ENCODE peak calls at places on chromosomes 7 and 10, in four cellular contexts. One of them, this sample, is unnamed.

GRCh38 chr7:132065973-132066611 is 509.7 kb upstream of the PODXL start:
- DNase-seq in astrocyte of the spinal cord: no peak
- DNase-seq in Calu3: no peak
- DNase-seq in left ventricle myocardium inferior: no peak
- DNase-seq in this sample: no peak

GRCh38 chr7:33719059-33719581 is 186.2 kb upstream of the BMPER start:
- DNase-seq in left ventricle myocardium inferior: peak
- DNase-seq in astrocyte of the spinal cord: no peak
- DNase-seq in Calu3: no peak
- DNase-seq in this sample: no peak

GRCh38 chr10:132878730-132879407 is 63.5 kb downstream of the CFAP46 start:
- DNase-seq in Calu3: no peak
- DNase-seq in astrocyte of the spinal cord: no peak
- DNase-seq in left ventricle myocardium inferior: no peak
- DNase-seq in this sample: no peak

GRCh38 chr10:35433851-35434426 is 97.6 kb downstream of the CCNY start:
- DNase-seq in Calu3: peak
- DNase-seq in left ventricle myocardium inferior: no peak
- DNase-seq in astrocyte of the spinal cord: peak
- DNase-seq in this sample: no peak

GRCh38 chr10:80443531-80443974 is 10.6 kb upstream of the TSPAN14 start:
- DNase-seq in astrocyte of the spinal cord: no peak
- DNase-seq in left ventricle myocardium inferior: no peak
- DNase-seq in Calu3: peak
- DNase-seq in this sample: no peak

GRCh38 chr10:33542747-33543505 is 208.5 kb upstream of the NRP1 start:
- DNase-seq in Calu3: no peak
- DNase-seq in left ventricle myocardium inferior: no peak
- DNase-seq in astrocyte of the spinal cord: no peak
- DNase-seq in this sample: no peak

GRCh38 chr10:8396675-8397074 is 342.2 kb downstream of the GATA3 start:
- DNase-seq in Calu3: no peak
- DNase-seq in left ventricle myocardium inferior: no peak
- DNase-seq in astrocyte of the spinal cord: no peak
- DNase-seq in this sample: no peak

GRCh38 chr7:84469034-84469433 is 274.4 kb upstream of the SEMA3A start:
- DNase-seq in Calu3: no peak
- DNase-seq in astrocyte of the spinal cord: peak
- DNase-seq in left ventricle myocardium inferior: no peak
- DNase-seq in this sample: no peak

GRCh38 chr10:28806951-28807759 is 129.8 kb downstream of the BAMBI start:
- DNase-seq in astrocyte of the spinal cord: no peak
- DNase-seq in left ventricle myocardium inferior: no peak
- DNase-seq in Calu3: no peak
- DNase-seq in this sample: no peak

GRCh38 chr7:149716007-149716931 is 57.1 kb downstream of the ZNF467 start:
- DNase-seq in left ventricle myocardium inferior: no peak
- DNase-seq in Calu3: no peak
- DNase-seq in astrocyte of the spinal cord: peak
- DNase-seq in this sample: no peak

GRCh38 chr7:151825711-151826110 is 51.2 kb downstream of the PRKAG2 start:
- DNase-seq in astrocyte of the spinal cord: no peak
- DNase-seq in Calu3: no peak
- DNase-seq in left ventricle myocardium inferior: no peak
- DNase-seq in this sample: no peak

GRCh38 chr7:148571381-148571780 is 19.2 kb upstream of the C7orf33 start:
- DNase-seq in astrocyte of the spinal cord: no peak
- DNase-seq in left ventricle myocardium inferior: no peak
- DNase-seq in Calu3: no peak
- DNase-seq in this sample: no peak

GRCh38 chr7:148058753-148059152 is 531.8 kb upstream of the C7orf33 start:
- DNase-seq in Calu3: no peak
- DNase-seq in astrocyte of the spinal cord: no peak
- DNase-seq in left ventricle myocardium inferior: no peak
- DNase-seq in this sample: no peak

GRCh38 chr7:105298004-105298403 is 90.7 kb downstream of the SRPK2 start:
- DNase-seq in astrocyte of the spinal cord: no peak
- DNase-seq in left ventricle myocardium inferior: no peak
- DNase-seq in Calu3: no peak
- DNase-seq in this sample: no peak

GRCh38 chr10:50594012-50594411 is 29.7 kb downstream of the SGMS1 start:
- DNase-seq in astrocyte of the spinal cord: peak
- DNase-seq in left ventricle myocardium inferior: no peak
- DNase-seq in Calu3: no peak
- DNase-seq in this sample: no peak

GRCh38 chr7:22425361-22425760 is 68.4 kb upstream of the RAPGEF5 start:
- DNase-seq in astrocyte of the spinal cord: no peak
- DNase-seq in Calu3: no peak
- DNase-seq in left ventricle myocardium inferior: no peak
- DNase-seq in this sample: no peak

GRCh38 chr7:86708334-86708733 is 64.6 kb downstream of the GRM3 start:
- DNase-seq in left ventricle myocardium inferior: no peak
- DNase-seq in astrocyte of the spinal cord: no peak
- DNase-seq in Calu3: no peak
- DNase-seq in this sample: no peak

GRCh38 chr10:58508316-58508715 is 4.4 kb upstream of the BICC1 start:
- DNase-seq in Calu3: no peak
- DNase-seq in astrocyte of the spinal cord: no peak
- DNase-seq in left ventricle myocardium inferior: no peak
- DNase-seq in this sample: no peak

GRCh38 chr10:9302142-9302746 is 1247.8 kb downstream of the GATA3 start:
- DNase-seq in astrocyte of the spinal cord: peak
- DNase-seq in Calu3: peak
- DNase-seq in left ventricle myocardium inferior: no peak
- DNase-seq in this sample: no peak

GRCh38 chr7:1122832-1123501 is 35.1 kb downstream of the GPER1 start:
- DNase-seq in astrocyte of the spinal cord: no peak
- DNase-seq in left ventricle myocardium inferior: peak
- DNase-seq in Calu3: no peak
- DNase-seq in this sample: no peak

GRCh38 chr7:99143853-99144672 is at the start of gene SMURF1:
- DNase-seq in astrocyte of the spinal cord: peak
- DNase-seq in Calu3: peak
- DNase-seq in left ventricle myocardium inferior: peak
- DNase-seq in this sample: peak

GRCh38 chr10:32112055-32112454 is 55.8 kb upstream of the KIF5B start:
- DNase-seq in astrocyte of the spinal cord: peak
- DNase-seq in left ventricle myocardium inferior: no peak
- DNase-seq in Calu3: peak
- DNase-seq in this sample: no peak

GRCh38 chr7:102101926-102102325 is 184.7 kb upstream of the SH2B2 start:
- DNase-seq in Calu3: no peak
- DNase-seq in left ventricle myocardium inferior: no peak
- DNase-seq in astrocyte of the spinal cord: no peak
- DNase-seq in this sample: no peak

GRCh38 chr7:39421661-39422060 is 144.5 kb upstream of the YAE1 start:
- DNase-seq in left ventricle myocardium inferior: no peak
- DNase-seq in Calu3: no peak
- DNase-seq in astrocyte of the spinal cord: no peak
- DNase-seq in this sample: no peak

GRCh38 chr10:99339077-99339476 is 9.9 kb downstream of the CNNM1 start:
- DNase-seq in astrocyte of the spinal cord: peak
- DNase-seq in Calu3: no peak
- DNase-seq in left ventricle myocardium inferior: no peak
- DNase-seq in this sample: no peak

DNA sequence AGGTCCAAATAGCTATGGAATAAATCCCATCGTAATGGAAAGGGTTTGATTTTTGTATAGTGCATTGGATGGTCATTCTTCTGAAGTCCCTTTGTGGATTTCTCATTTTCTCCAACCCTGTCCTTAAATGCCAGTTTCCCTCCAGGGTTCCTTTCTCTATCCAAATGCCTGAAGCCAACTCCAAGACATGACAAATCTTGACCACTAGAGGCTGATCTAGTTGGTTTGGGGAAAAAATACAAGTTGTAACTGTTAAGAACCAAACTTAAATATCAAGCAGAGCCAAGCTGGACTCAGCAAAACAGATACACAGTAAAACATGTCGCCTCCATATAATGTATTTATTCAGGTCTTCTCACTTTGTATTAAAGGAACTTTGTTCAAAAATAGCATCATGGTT is 28.7 kb downstream of the FRMD4A start:
- DNase-seq in astrocyte of the spinal cord: peak
- DNase-seq in Calu3: no peak
- DNase-seq in left ventricle myocardium inferior: no peak
- DNase-seq in this sample: no peak
- TF ChIP-seq CTCF in astrocyte of the spinal cord: peak
- TF ChIP-seq CTCF in Calu3: no peak
- TF ChIP-seq CTCF in left ventricle myocardium inferior: peak
- TF ChIP-seq CTCF in this sample: no peak

GRCh38 chr7:6420680-6421079 is 27.1 kb downstream of the DAGLB start:
- DNase-seq in left ventricle myocardium inferior: no peak
- DNase-seq in Calu3: no peak
- DNase-seq in astrocyte of the spinal cord: no peak
- DNase-seq in this sample: no peak

GRCh38 chr7:6413637-6414036 is 34.1 kb downstream of the DAGLB start:
- DNase-seq in Calu3: no peak
- DNase-seq in left ventricle myocardium inferior: no peak
- DNase-seq in astrocyte of the spinal cord: no peak
- DNase-seq in this sample: no peak

GRCh38 chr7:6417408-6417807 is 30.3 kb downstream of the DAGLB start:
- DNase-seq in Calu3: no peak
- DNase-seq in left ventricle myocardium inferior: no peak
- DNase-seq in astrocyte of the spinal cord: no peak
- DNase-seq in this sample: no peak

GRCh38 chr7:6419310-6419773 is 28.4 kb downstream of the DAGLB start:
- DNase-seq in left ventricle myocardium inferior: peak
- DNase-seq in astrocyte of the spinal cord: peak
- DNase-seq in Calu3: no peak
- DNase-seq in this sample: no peak

GRCh38 chr7:6416516-6417145 is 31.1 kb downstream of the DAGLB start:
- DNase-seq in astrocyte of the spinal cord: no peak
- DNase-seq in left ventricle myocardium inferior: no peak
- DNase-seq in Calu3: no peak
- DNase-seq in this sample: no peak
- TF ChIP-seq CTCF in astrocyte of the spinal cord: no peak
- TF ChIP-seq CTCF in left ventricle myocardium inferior: no peak
- TF ChIP-seq CTCF in Calu3: no peak
- TF ChIP-seq CTCF in this sample: no peak

GRCh38 chr7:139570626-139571025 is 47.1 kb downstream of the CLEC2L start:
- DNase-seq in Calu3: no peak
- DNase-seq in astrocyte of the spinal cord: no peak
- DNase-seq in left ventricle myocardium inferior: no peak
- DNase-seq in this sample: no peak

GRCh38 chr7:139571651-139572050 is 48.2 kb downstream of the CLEC2L start:
- DNase-seq in astrocyte of the spinal cord: no peak
- DNase-seq in left ventricle myocardium inferior: no peak
- DNase-seq in Calu3: no peak
- DNase-seq in this sample: no peak

GRCh38 chr7:139571190-139571589 is 47.7 kb downstream of the CLEC2L start:
- DNase-seq in astrocyte of the spinal cord: no peak
- DNase-seq in Calu3: no peak
- DNase-seq in left ventricle myocardium inferior: no peak
- DNase-seq in this sample: no peak

GRCh38 chr7:139568813-139569490 is 45.5 kb downstream of the CLEC2L start:
- DNase-seq in astrocyte of the spinal cord: no peak
- DNase-seq in left ventricle myocardium inferior: no peak
- DNase-seq in Calu3: no peak
- DNase-seq in this sample: no peak

GRCh38 chr7:139570119-139570518 is 46.6 kb downstream of the CLEC2L start:
- DNase-seq in Calu3: no peak
- DNase-seq in astrocyte of the spinal cord: no peak
- DNase-seq in left ventricle myocardium inferior: no peak
- DNase-seq in this sample: no peak
- TF ChIP-seq CTCF in Calu3: no peak
- TF ChIP-seq CTCF in astrocyte of the spinal cord: peak
- TF ChIP-seq CTCF in left ventricle myocardium inferior: no peak
- TF ChIP-seq CTCF in this sample: no peak

DNA sequence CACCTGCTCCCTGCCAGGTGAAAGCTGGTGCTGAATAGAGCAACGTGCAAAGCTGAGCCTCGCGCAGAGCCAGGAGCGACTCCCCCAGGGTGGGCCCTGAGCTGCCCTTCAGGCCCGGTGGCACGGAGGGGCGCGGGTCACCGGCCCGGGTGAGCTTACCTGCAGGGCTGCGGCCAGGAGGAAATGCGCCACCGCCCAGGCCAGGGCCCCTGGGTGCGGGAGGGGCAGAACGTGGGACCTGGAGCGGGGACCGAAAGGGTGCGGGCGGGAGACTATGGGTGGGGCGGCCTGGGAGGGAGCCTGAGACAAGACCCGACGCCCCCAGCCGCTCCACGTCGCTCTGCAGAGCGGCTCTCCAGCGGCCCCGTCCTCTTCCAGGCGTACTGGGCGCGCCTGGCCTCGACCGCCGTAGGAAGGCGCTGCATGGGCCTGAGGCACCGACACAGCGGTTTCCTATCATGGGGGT is 122.1 kb downstream of the BTAF1 start:
- DNase-seq in left ventricle myocardium inferior: no peak
- DNase-seq in Calu3: no peak
- DNase-seq in astrocyte of the spinal cord: no peak
- DNase-seq in this sample: no peak
- TF ChIP-seq CTCF in left ventricle myocardium inferior: no peak
- TF ChIP-seq CTCF in Calu3: no peak
- TF ChIP-seq CTCF in astrocyte of the spinal cord: no peak
- TF ChIP-seq CTCF in this sample: no peak

GRCh38 chr7:112515989-112516388 is 35.2 kb downstream of the LSMEM1 start:
- DNase-seq in astrocyte of the spinal cord: no peak
- DNase-seq in left ventricle myocardium inferior: no peak
- DNase-seq in Calu3: no peak
- DNase-seq in this sample: no peak
- TF ChIP-seq CTCF in astrocyte of the spinal cord: no peak
- TF ChIP-seq CTCF in left ventricle myocardium inferior: no peak
- TF ChIP-seq CTCF in Calu3: no peak
- TF ChIP-seq CTCF in this sample: no peak